ENCODE peak calls at places on chromosome 11, in seven cellular contexts. D, R, M, S, G, F and X are unnamed samples.

GRCh38 chr11:93729129-93729616 is 12.1 kb downstream of the TAF1D start:
- DNase-seq in M (no peak), D (peak), R (no peak), G (no peak), S (no peak), F (no peak), X (no peak)

GRCh38 chr11:46845440-46845739 is 690 bp downstream of the CKAP5 start:
- DNase-seq in R (no peak), S (no peak), D (no peak), M (peak), F (no peak), G (no peak), X (no peak)

GRCh38 chr11:10432493-10432892 is 22.6 kb upstream of the AMPD3 start:
- DNase-seq in M (no peak), G (no peak), F (no peak), R (no peak), D (no peak), S (no peak), X (no peak)

GRCh38 chr11:65743928-65744698 is 23.5 kb upstream of the RNASEH2C start:
- DNase-seq in R (no peak), F (peak), M (no peak), D (peak), S (no peak), G (peak), X (peak)

GRCh38 chr11:67644042-67644441 is 4.5 kb upstream of the TBX10 start:
- DNase-seq in S (no peak), M (no peak), D (no peak), R (no peak), G (no peak), F (peak), X (peak)

GRCh38 chr11:105466582-105467228 is 143.2 kb upstream of the GRIA4 start:
- DNase-seq in D (no peak), M (peak), R (no peak), G (peak), S (no peak), F (no peak), X (no peak)

GRCh38 chr11:7436146-7436545 is 49.2 kb upstream of the OLFML1 start:
- DNase-seq in F (no peak), M (no peak), S (no peak), G (no peak), R (no peak), D (no peak), X (no peak)

GRCh38 chr11:6397636-6398035 is 7.4 kb downstream of the SMPD1 start:
- DNase-seq in F (no peak), M (peak), G (no peak), R (no peak), D (no peak), S (no peak), X (no peak)

GRCh38 chr11:108551653-108552462 is 41.7 kb downstream of the EXPH5 start:
- DNase-seq in R (no peak), G (no peak), F (no peak), S (no peak), M (no peak), D (no peak), X (peak)

GRCh38 chr11:11451501-11452005 is 98.5 kb upstream of the CSNK2A3 start:
- DNase-seq in M (peak), R (no peak), S (peak), D (peak), G (no peak), F (peak), X (peak)

GRCh38 chr11:47184711-47185304 is 1.4 kb downstream of the PACSIN3 start:
- DNase-seq in F (no peak), M (no peak), R (no peak), S (no peak), D (no peak), G (no peak), X (no peak)

GRCh38 chr11:117573326-117573725 is 223.7 kb downstream of the DSCAML1 start:
- DNase-seq in D (no peak), F (no peak), G (no peak), S (no peak), R (no peak), M (no peak), X (no peak)

GRCh38 chr11:103987631-103988594 is 48.5 kb upstream of the DDI1 start:
- DNase-seq in G (no peak), D (no peak), S (no peak), R (no peak), M (no peak), F (no peak), X (no peak)

GRCh38 chr11:2739531-2740274 is 39.9 kb upstream of the KCNQ1OT1 start:
- DNase-seq in F (no peak), R (no peak), G (no peak), D (no peak), M (no peak), S (no peak), X (no peak)

GRCh38 chr11:1473011-1473628 is 13.5 kb downstream of the MOB2 start:
- DNase-seq in D (no peak), M (no peak), R (no peak), G (no peak), S (no peak), F (no peak), X (no peak)

GRCh38 chr11:66081505-66081904 is 11.4 kb downstream of the PACS1 start:
- DNase-seq in D (peak), R (peak), F (no peak), S (peak), G (peak), M (no peak), X (peak)

GRCh38 chr11:68090706-68091105 is 30.5 kb downstream of the CHKA start:
- DNase-seq in R (no peak), D (peak), G (no peak), F (no peak), S (peak), M (no peak), X (no peak)

GRCh38 chr11:46886211-46886610 is 32.1 kb downstream of the LRP4 start:
- DNase-seq in F (no peak), S (no peak), M (no peak), R (no peak), G (no peak), D (no peak), X (peak)

GRCh38 chr11:67054851-67055523 is 1.7 kb upstream of the RHOD start:
- DNase-seq in G (no peak), D (no peak), R (peak), S (peak), F (peak), M (peak), X (peak)

GRCh38 chr11:61297741-61298140 is 2.6 kb upstream of the VWCE start:
- DNase-seq in F (no peak), M (peak), R (no peak), G (no peak), S (no peak), D (peak), X (no peak)

GRCh38 chr11:69702239-69702668 is 1.6 kb downstream of the FGF19 start:
- DNase-seq in S (peak), R (no peak), M (no peak), F (no peak), D (no peak), G (no peak), X (no peak)

GRCh38 chr11:44955019-44955738 is 4.5 kb upstream of the TP53I11 start:
- DNase-seq in M (peak), D (no peak), R (no peak), F (peak), G (no peak), S (no peak), X (peak)

GRCh38 chr11:9568854-9569587 is 4.4 kb upstream of the WEE1 start:
- DNase-seq in G (peak), D (peak), M (peak), F (peak), R (no peak), S (peak), X (no peak)

GRCh38 chr11:748007-748359 is 719 bp downstream of the TALDO1 start:
- DNase-seq in R (no peak), M (no peak), D (no peak), F (no peak), S (peak), G (no peak), X (peak)

GRCh38 chr11:105148241-105148640 is 8.7 kb upstream of the CARD18 start:
- DNase-seq in G (no peak), D (no peak), R (no peak), M (peak), F (no peak), S (no peak), X (no peak)

GRCh38 chr11:95289378-95289777 is 58.4 kb upstream of the SESN3 start:
- DNase-seq in G (no peak), S (no peak), F (no peak), D (no peak), M (no peak), R (no peak), X (no peak)

GRCh38 chr11:16812274-16812673 is 73.8 kb downstream of the C11orf58 start:
- DNase-seq in D (no peak), F (no peak), S (no peak), R (no peak), G (no peak), M (no peak), X (no peak)

GRCh38 chr11:12229450-12230229 is 119.2 kb downstream of the MICAL2 start:
- DNase-seq in R (no peak), D (no peak), F (peak), M (no peak), G (no peak), S (no peak), X (no peak)

GRCh38 chr11:66564984-66565383 is 3.4 kb downstream of the CTSF start:
- DNase-seq in S (no peak), F (no peak), R (no peak), D (no peak), M (no peak), G (no peak), X (no peak)

GRCh38 chr11:94528551-94528950 is 15.2 kb upstream of the FUT4 start:
- DNase-seq in S (no peak), G (no peak), M (no peak), R (no peak), F (no peak), D (no peak), X (no peak)

GRCh38 chr11:19110290-19110689 is 6.7 kb upstream of the ZDHHC13 start:
- DNase-seq in R (no peak), F (no peak), M (no peak), D (no peak), S (no peak), G (no peak), X (no peak)

GRCh38 chr11:35418282-35418846 is 994 bp downstream of the SLC1A2 start:
- DNase-seq in F (peak), M (no peak), R (no peak), S (no peak), G (no peak), D (no peak), X (no peak)

GRCh38 chr11:27116684-27117083 is 76.1 kb downstream of the BBOX1 start:
- DNase-seq in D (no peak), S (no peak), M (no peak), F (no peak), R (no peak), G (no peak), X (no peak)

GRCh38 chr11:44110231-44110679 is 14.8 kb downstream of the EXT2 start:
- DNase-seq in D (peak), M (peak), S (peak), G (peak), F (peak), R (peak), X (peak)

GRCh38 chr11:115422013-115422697 is 82.1 kb downstream of the CADM1 start:
- DNase-seq in F (no peak), D (no peak), G (no peak), S (no peak), M (no peak), R (no peak), X (no peak)

GRCh38 chr11:82731691-82732277 is 1.9 kb downstream of the FAM181B start:
- DNase-seq in R (no peak), M (no peak), F (no peak), D (no peak), S (peak), G (no peak), X (no peak)

GRCh38 chr11:98207086-98207485 is 813.7 kb upstream of the CNTN5 start:
- DNase-seq in G (no peak), S (no peak), D (no peak), F (no peak), M (no peak), R (no peak), X (no peak)

GRCh38 chr11:46149342-46149741 is 28.1 kb upstream of the PHF21A start:
- DNase-seq in D (no peak), M (no peak), R (no peak), F (no peak), G (no peak), S (no peak), X (no peak)

GRCh38 chr11:124586247-124586860 is 16.6 kb downstream of the OR8A1 start:
- DNase-seq in D (peak), F (peak), R (peak), G (no peak), S (peak), M (peak), X (peak)